ENCODE peak calls at places on chromosomes 12 and 14, in seven cellular contexts. V, X, H, Q, M, J and D are unnamed samples.
A peak's percentile ranks its signal among the peaks of the same experiment; 100 is the strongest.

GRCh38 chr14:30861200-30861599 is 13.2 kb upstream of the COCH start:
- DNase-seq in V (no peak), X (no peak), H (no peak), Q (no peak), M (no peak), J (no peak), D (no peak)

GRCh38 chr14:31197671-31198070 is 9.9 kb downstream of the HECTD1 start:
- DNase-seq in V (no peak), X (no peak), H (no peak), Q (no peak), M (no peak), J (no peak), D (no peak)

GRCh38 chr14:104927432-104927816 is 2.7 kb downstream of the PLD4 start:
- DNase-seq in V (no peak), X (no peak), H (no peak), Q (no peak), M (no peak), J (no peak), D (no peak)

GRCh38 chr14:58805057-58805456 is 167.3 kb downstream of the DACT1 start:
- DNase-seq in V (no peak), X (no peak), H (peak; percentile 22), Q (no peak), M (no peak), J (no peak), D (no peak)

GRCh38 chr14:55301722-55302121 is 30.5 kb downstream of the FBXO34 start:
- DNase-seq in V (no peak), X (peak; percentile 44), H (peak; percentile 45), Q (no peak), M (no peak), J (peak; percentile 35), D (peak; percentile 46)

GRCh38 chr12:71216725-71217579 is 59.2 kb upstream of the TSPAN8 start:
- DNase-seq in V (no peak), X (peak; percentile 6), H (peak; percentile 17), Q (no peak), M (no peak), J (peak; percentile 63), D (peak; percentile 6)

GRCh38 chr12:71746983-71747611 is 7.6 kb upstream of the RAB21 start:
- DNase-seq in V (peak; percentile 44), X (peak; percentile 7), H (peak; percentile 57), Q (peak; percentile 43), M (peak; percentile 18), J (peak; percentile 77), D (no peak)

GRCh38 chr14:55303646-55304277 is 32.5 kb downstream of the FBXO34 start:
- DNase-seq in V (no peak), X (peak; percentile 40), H (no peak), Q (peak; percentile 36), M (no peak), J (no peak), D (no peak)

GRCh38 chr12:67474934-67475620 is 173.5 kb upstream of the DYRK2 start:
- DNase-seq in V (no peak), X (no peak), H (no peak), Q (no peak), M (no peak), J (no peak), D (no peak)

GRCh38 chr14:96176811-96177211 is 27.8 kb upstream of the BDKRB2 start:
- DNase-seq in V (no peak), X (no peak), H (peak; percentile 90), Q (no peak), M (no peak), J (no peak), D (no peak)

GRCh38 chr12:104467346-104467837 is 10.6 kb downstream of the CHST11 start:
- DNase-seq in V (no peak), X (no peak), H (no peak), Q (no peak), M (no peak), J (no peak), D (no peak)

GRCh38 chr12:25992026-25992782 is 33.7 kb downstream of the RASSF8 start:
- DNase-seq in V (no peak), X (peak; percentile 72), H (no peak), Q (no peak), M (no peak), J (no peak), D (peak; percentile 26)

GRCh38 chr14:102481791-102482238 is 27.8 kb downstream of the ANKRD9 start:
- DNase-seq in V (no peak), X (peak; percentile 37), H (no peak), Q (no peak), M (no peak), J (no peak), D (peak; percentile 75)

GRCh38 chr14:64387232-64387737 is 868 bp upstream of the MTHFD1 start:
- DNase-seq in V (no peak), X (no peak), H (peak; percentile 32), Q (no peak), M (no peak), J (peak; percentile 22), D (no peak)

GRCh38 chr14:32545858-32546210 is 216.7 kb downstream of the AKAP6 start:
- DNase-seq in V (no peak), X (no peak), H (no peak), Q (no peak), M (no peak), J (no peak), D (no peak)